ENCODE peak calls at places on chromosome 9, in nine cellular contexts. X is H9; P is effector CD4-positive, alpha-beta T cell; G is stimulated activated CD4-positive, alpha-beta T cell treated with anti-CD3 and anti-CD28 coated beads, Interleukin-1b, Interleukin-23, amount 100 ng/mL, for 24 hours; F is activated CD4-positive, CD25-positive, alpha-beta regulatory T cell treated with anti-CD3 and anti-CD28 coated beads, Interleukin-2, amount 50 U/mL, for 16 hours; O is amygdala; M is HFF-Myc; Q is stimulated activated naive B cell treated with anti-CD40 and anti-IgM and Interleukin-4, amounts not matched to agents 10 μg/mL and 1 μg/mL and 100 μg/mL, for 72 hours; W is frontal cortex. K is an unnamed sample.

GRCh38 chr9:137604345-137605145 is 941 bp upstream of the ARRDC1 start:
- DNase-seq in X (no peak), P (no peak), G (no peak), F (no peak), O (no peak), M (no peak), Q (no peak), W (no peak), K (no peak)

GRCh38 chr9:122011818-122012498 is 81.2 kb downstream of the TTLL11 start:
- DNase-seq in X (no peak), P (no peak), G (no peak), F (no peak), O (no peak), M (no peak), Q (no peak), W (no peak), K (no peak)

GRCh38 chr9:108017671-108018070 is 528.1 kb upstream of the KLF4 start:
- DNase-seq in X (no peak), P (no peak), G (no peak), F (no peak), O (no peak), M (no peak), Q (no peak), W (no peak), K (no peak)

GRCh38 chr9:106864533-106865143 is 1.7 kb downstream of the ZNF462 start:
- DNase-seq in X (no peak), P (no peak), G (no peak), F (no peak), O (no peak), M (no peak), Q (no peak), W (no peak), K (no peak)

GRCh38 chr9:129505270-129505881 is 115.5 kb downstream of the C9orf50 start:
- DNase-seq in X (no peak), P (no peak), G (no peak), F (no peak), O (no peak), M (no peak), Q (no peak), W (no peak), K (no peak)

GRCh38 chr9:91089405-91090131 is 272.1 kb downstream of the AUH start:
- DNase-seq in X (no peak), P (no peak), G (no peak), F (no peak), O (no peak), M (no peak), Q (no peak), W (no peak), K (no peak)

GRCh38 chr9:16309350-16310271 is 560.9 kb downstream of the BNC2 start:
- DNase-seq in X (peak; percentile 22), P (no peak), G (no peak), F (no peak), O (no peak), M (no peak), Q (no peak), W (no peak), K (no peak)

GRCh38 chr9:82549174-82549821 is 513.6 kb downstream of the RASEF start:
- DNase-seq in X (no peak), P (no peak), G (no peak), F (no peak), O (no peak), M (no peak), Q (no peak), W (no peak), K (no peak)

GRCh38 chr9:115649991-115650472 is 503.6 kb upstream of the PAPPA start:
- DNase-seq in X (no peak), P (no peak), G (no peak), F (no peak), O (peak; percentile 52), M (peak; percentile 22), Q (no peak), W (peak; percentile 3), K (no peak)

GRCh38 chr9:86020731-86021130 is 78.6 kb downstream of the GOLM1 start:
- DNase-seq in X (no peak), P (no peak), G (no peak), F (no peak), O (no peak), M (no peak), Q (no peak), W (no peak), K (no peak)

GRCh38 chr9:137880976-137881530 is 3.5 kb downstream of the CACNA1B start:
- DNase-seq in X (no peak), P (no peak), G (no peak), F (no peak), O (no peak), M (no peak), Q (no peak), W (no peak), K (no peak)

GRCh38 chr9:92707530-92707929 is 37.6 kb upstream of the IPPK start:
- DNase-seq in X (no peak), P (no peak), G (no peak), F (no peak), O (no peak), M (no peak), Q (no peak), W (no peak), K (no peak)

GRCh38 chr9:69089491-69089890 is 53.9 kb downstream of the FXN start:
- DNase-seq in X (peak; percentile 66), P (no peak), G (no peak), F (no peak), O (no peak), M (no peak), Q (no peak), W (no peak), K (no peak)

GRCh38 chr9:21110708-21111576 is 30.7 kb downstream of the IFNW1 start:
- DNase-seq in X (no peak), P (peak; percentile 13), G (no peak), F (no peak), O (no peak), M (peak; percentile 77), Q (no peak), W (peak; percentile 33), K (no peak)

GRCh38 chr9:96121162-96121561 is 180.8 kb downstream of the HSD17B3 start:
- DNase-seq in X (no peak), P (no peak), G (no peak), F (no peak), O (no peak), M (no peak), Q (no peak), W (no peak), K (no peak)

GRCh38 chr9:112044183-112044582 is 130.9 kb downstream of the SUSD1 start:
- DNase-seq in X (no peak), P (no peak), G (no peak), F (no peak), O (no peak), M (no peak), Q (no peak), W (no peak), K (no peak)

GRCh38 chr9:135226369-135227050 is 139.0 kb downstream of the OLFM1 start:
- DNase-seq in X (no peak), P (no peak), G (no peak), F (no peak), O (no peak), M (no peak), Q (no peak), W (no peak), K (no peak)

GRCh38 chr9:32968101-32969011 is 33.1 kb downstream of the APTX start:
- DNase-seq in X (no peak), P (peak; percentile 42), G (peak; percentile 45), F (peak; percentile 39), O (no peak), M (no peak), Q (no peak), W (peak; percentile 44), K (peak; percentile 38)

GRCh38 chr9:114221706-114222465 is 66.5 kb downstream of the COL27A1 start:
- DNase-seq in X (no peak), P (no peak), G (no peak), F (no peak), O (no peak), M (no peak), Q (no peak), W (no peak), K (no peak)

GRCh38 chr9:5871785-5872184 is 18.9 kb upstream of the MLANA start:
- DNase-seq in X (no peak), P (no peak), G (no peak), F (no peak), O (no peak), M (no peak), Q (no peak), W (no peak), K (no peak)

GRCh38 chr9:133788045-133788818 is 50.1 kb upstream of the SARDH start:
- DNase-seq in X (no peak), P (no peak), G (no peak), F (no peak), O (no peak), M (no peak), Q (no peak), W (no peak), K (no peak)

GRCh38 chr9:130122465-130122864 is 49.7 kb upstream of the NCS1 start:
- DNase-seq in X (no peak), P (no peak), G (no peak), F (no peak), O (no peak), M (no peak), Q (no peak), W (no peak), K (no peak)

K was measured in omental fat pad.